ENCODE peak calls at places on chromosome 5, in seven cellular contexts. Q is GM04504; F is activated CD4-positive, alpha-beta memory T cell treated with anti-CD3 and anti-CD28 coated beads, Interleukin-2, amount 10 ng/mL, durations not matched to agents 7 days and 5 days; B is SK-MEL-5; Y is activated naive CD8-positive, alpha-beta T cell treated with anti-CD3 and anti-CD28 coated beads, Interleukin-2, amount 50 U/mL, for 24 hours; O is small intestine; G is cerebellar cortex. P is an unnamed sample.

GRCh38 chr5:14440598-14441401 is 140.8 kb upstream of the OTULINL start:
- DNase-seq in Q (peak), F (no peak), B (no peak), Y (no peak), O (no peak), G (no peak), P (peak)

GRCh38 chr5:103262422-103262871 is 3.9 kb downstream of the MACIR start:
- DNase-seq in Q (peak), F (no peak), B (no peak), Y (no peak), O (no peak), G (no peak), P (no peak)

GRCh38 chr5:37533851-37534250 is 154.7 kb downstream of the WDR70 start:
- DNase-seq in Q (no peak), F (no peak), B (no peak), Y (no peak), O (no peak), G (no peak), P (no peak)

GRCh38 chr5:11452854-11453253 is 451.4 kb downstream of the CTNND2 start:
- DNase-seq in Q (no peak), F (no peak), B (no peak), Y (no peak), O (no peak), G (no peak), P (no peak)

GRCh38 chr5:132224721-132225120 is 2.9 kb downstream of the P4HA2 start:
- DNase-seq in Q (no peak), F (no peak), B (no peak), Y (no peak), O (no peak), G (no peak), P (no peak)

GRCh38 chr5:80894083-80894482 is 66.1 kb upstream of the RASGRF2 start:
- DNase-seq in Q (no peak), F (no peak), B (no peak), Y (no peak), O (no peak), G (no peak), P (no peak)

GRCh38 chr5:172721455-172722308 is 49.3 kb downstream of the DUSP1 start:
- DNase-seq in Q (no peak), F (no peak), B (no peak), Y (no peak), O (no peak), G (no peak), P (no peak)

GRCh38 chr5:112418412-112419049 is 546 bp downstream of the EPB41L4A start:
- DNase-seq in Q (no peak), F (no peak), B (no peak), Y (peak), O (no peak), G (no peak), P (no peak)

GRCh38 chr5:142529626-142530278 is 156.1 kb downstream of the FGF1 start:
- DNase-seq in Q (no peak), F (no peak), B (no peak), Y (no peak), O (peak), G (no peak), P (no peak)

GRCh38 chr5:176813587-176814312 is 3.4 kb downstream of the UNC5A start:
- DNase-seq in Q (no peak), F (no peak), B (no peak), Y (no peak), O (no peak), G (no peak), P (no peak)